ENCODE peak calls at places on chromosomes 13 and 19, in nine cellular contexts. D is fibroblast of villous mesenchyme; R is tibial artery; Y is activated CD8-positive, alpha-beta T cell treated with anti-CD3 and anti-CD28 coated beads for 36 hours; X is HepG2; M is GM12864; S is A549; P is AG10803; F is mucosa of descending colon. G is an unnamed sample.

GRCh38 chr13:30147380-30147779 is 160.0 kb downstream of the KATNAL1 start:
- DNase-seq in D (no peak), R (no peak), Y (no peak), X (no peak), M (no peak), S (no peak), P (no peak), F (no peak), G (no peak)

GRCh38 chr19:14375055-14375581 is 6.1 kb upstream of the ADGRE5 start:
- DNase-seq in D (no peak), R (no peak), Y (peak), X (no peak), M (no peak), S (no peak), P (no peak), F (peak), G (peak)

GRCh38 chr19:47511681-47512080 is 3.2 kb downstream of the NAPA start:
- DNase-seq in D (peak), R (no peak), Y (no peak), X (no peak), M (no peak), S (no peak), P (peak), F (no peak), G (no peak)

GRCh38 chr19:18929311-18929710 is 9.8 kb downstream of the DDX49 start:
- DNase-seq in D (no peak), R (no peak), Y (no peak), X (no peak), M (no peak), S (no peak), P (no peak), F (no peak), G (no peak)

GRCh38 chr19:28737021-28737525 is 475.9 kb downstream of the UQCRFS1 start:
- DNase-seq in D (peak), R (no peak), Y (no peak), X (peak), M (no peak), S (peak), P (peak), F (peak), G (no peak)

GRCh38 chr19:43619262-43620060 is at the start of gene ZNF428:
- DNase-seq in D (peak), R (peak), Y (peak), X (peak), M (peak), S (peak), P (peak), F (peak), G (peak)

GRCh38 chr13:23672616-23673015 is 102.4 kb downstream of the TNFRSF19 start:
- DNase-seq in D (no peak), R (no peak), Y (no peak), X (no peak), M (no peak), S (no peak), P (no peak), F (no peak), G (no peak)

GRCh38 chr19:41203371-41203770 is 10.4 kb downstream of the CYP2S1 start:
- DNase-seq in D (no peak), R (no peak), Y (no peak), X (no peak), M (no peak), S (no peak), P (no peak), F (no peak), G (no peak)

GRCh38 chr19:49530708-49531107 is 2.9 kb downstream of the RCN3 start:
- DNase-seq in D (no peak), R (no peak), Y (no peak), X (no peak), M (no peak), S (no peak), P (no peak), F (no peak), G (no peak)

GRCh38 chr19:49538643-49539042 is 10.8 kb downstream of the RCN3 start:
- DNase-seq in D (no peak), R (no peak), Y (no peak), X (no peak), M (no peak), S (no peak), P (no peak), F (no peak), G (no peak)

GRCh38 chr19:49536921-49537462 is 9.2 kb downstream of the RCN3 start:
- DNase-seq in D (no peak), R (no peak), Y (no peak), X (no peak), M (no peak), S (no peak), P (no peak), F (no peak), G (no peak)

GRCh38 chr19:49534632-49535385 is 7.0 kb downstream of the RCN3 start:
- DNase-seq in D (no peak), R (no peak), Y (peak), X (no peak), M (no peak), S (no peak), P (no peak), F (no peak), G (no peak)

DNA sequence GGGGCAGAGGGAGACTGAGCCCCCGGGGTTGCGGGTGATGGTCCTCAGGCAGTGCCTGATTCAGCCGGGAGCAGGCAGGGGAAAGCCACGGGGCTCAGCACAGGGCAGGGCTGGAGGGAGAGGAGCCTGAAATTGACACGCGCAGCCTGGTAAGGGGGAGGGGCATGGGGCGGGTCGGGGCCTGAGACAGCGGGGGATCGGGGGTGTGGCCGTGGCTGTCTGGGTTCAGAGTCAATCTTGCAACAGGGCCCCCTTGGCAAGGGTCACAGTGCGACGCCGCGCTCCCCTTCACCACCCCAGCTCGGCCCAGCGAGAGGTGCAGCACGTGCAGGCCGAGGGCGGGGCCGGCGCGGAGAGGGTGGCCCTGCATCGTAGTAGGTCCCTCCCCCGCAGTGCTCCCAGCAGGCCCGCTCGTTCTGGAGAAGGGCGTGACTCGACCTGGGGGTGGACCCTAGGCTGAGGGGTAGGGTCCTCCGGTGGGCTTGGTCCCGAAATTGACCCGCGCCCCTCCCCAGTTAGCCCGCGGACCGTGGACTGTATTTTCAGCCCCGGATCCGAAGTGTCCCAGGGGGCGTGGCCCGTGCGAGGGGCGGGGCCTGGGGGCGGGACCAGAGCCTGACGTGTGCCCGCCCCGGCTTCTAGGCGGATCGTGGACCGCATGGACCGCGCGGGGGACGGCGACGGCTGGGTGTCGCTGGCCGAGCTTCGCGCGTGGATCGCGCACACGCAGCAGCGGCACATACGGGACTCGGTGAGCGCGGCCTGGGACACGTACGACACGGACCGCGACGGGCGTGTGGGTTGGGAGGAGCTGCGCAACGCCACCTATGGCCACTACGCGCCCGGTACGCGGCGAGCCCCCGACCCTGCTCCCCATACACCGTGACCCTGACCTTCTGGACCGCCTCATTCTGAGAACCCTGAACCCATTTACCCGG is 6.0 kb downstream of the RCN3 start:
- DNase-seq in D (peak), R (peak), Y (peak), X (no peak), M (no peak), S (peak), P (peak), F (peak), G (peak)
- TF ChIP-seq CTCF in D (peak), R (peak), Y (peak), X (no peak), M (peak), S (peak), P (no peak), F (no peak), G (peak)

DNA sequence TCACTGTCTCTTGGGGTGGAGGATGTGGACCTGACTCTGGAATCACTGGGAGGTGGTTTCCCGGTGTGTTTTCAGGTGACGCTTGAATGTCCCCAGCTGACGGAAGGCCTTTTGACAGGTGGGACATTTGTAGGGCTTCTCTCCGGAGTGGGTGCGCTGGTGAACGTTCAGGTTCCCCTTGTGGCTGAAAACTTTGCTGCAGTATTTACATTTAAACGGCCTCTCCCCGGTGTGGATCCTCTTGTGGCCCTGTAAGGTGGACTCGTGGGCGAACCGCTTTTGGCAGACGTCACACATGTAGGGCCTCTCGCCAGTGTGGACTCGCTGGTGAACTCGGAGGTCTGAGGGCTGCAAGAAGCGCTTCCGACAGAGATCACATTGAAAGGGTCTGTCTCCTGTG is 7.8 kb downstream of the ZSCAN5B start:
- DNase-seq in D (no peak), R (no peak), Y (no peak), X (no peak), M (no peak), S (peak), P (no peak), F (no peak), G (no peak)
- TF ChIP-seq CTCF in D (no peak), R (no peak), Y (no peak), X (peak), M (peak), S (no peak), P (no peak), F (no peak), G (no peak)

GRCh38 chr13:73673931-73674330 is 460.3 kb downstream of the KLF12 start:
- DNase-seq in D (no peak), R (no peak), Y (no peak), X (no peak), M (no peak), S (no peak), P (no peak), F (no peak), G (no peak)
- TF ChIP-seq CTCF in D (no peak), R (no peak), Y (no peak), X (no peak), M (no peak), S (no peak), P (no peak), F (no peak), G (no peak)

GRCh38 chr19:31357315-31357673 is 8.1 kb upstream of the TSHZ3 start:
- DNase-seq in D (no peak), R (no peak), Y (no peak), X (no peak), M (no peak), S (no peak), P (no peak), F (no peak), G (no peak)
- TF ChIP-seq CTCF in D (no peak), R (no peak), Y (no peak), X (no peak), M (no peak), S (no peak), P (no peak), F (no peak), G (no peak)

GRCh38 chr19:52492201-52492960 is 35.1 kb upstream of the ZNF808 start:
- DNase-seq in D (no peak), R (peak), Y (peak), X (no peak), M (no peak), S (no peak), P (no peak), F (peak), G (no peak)
- TF ChIP-seq CTCF in D (no peak), R (no peak), Y (no peak), X (no peak), M (no peak), S (no peak), P (no peak), F (no peak), G (no peak)

DNA sequence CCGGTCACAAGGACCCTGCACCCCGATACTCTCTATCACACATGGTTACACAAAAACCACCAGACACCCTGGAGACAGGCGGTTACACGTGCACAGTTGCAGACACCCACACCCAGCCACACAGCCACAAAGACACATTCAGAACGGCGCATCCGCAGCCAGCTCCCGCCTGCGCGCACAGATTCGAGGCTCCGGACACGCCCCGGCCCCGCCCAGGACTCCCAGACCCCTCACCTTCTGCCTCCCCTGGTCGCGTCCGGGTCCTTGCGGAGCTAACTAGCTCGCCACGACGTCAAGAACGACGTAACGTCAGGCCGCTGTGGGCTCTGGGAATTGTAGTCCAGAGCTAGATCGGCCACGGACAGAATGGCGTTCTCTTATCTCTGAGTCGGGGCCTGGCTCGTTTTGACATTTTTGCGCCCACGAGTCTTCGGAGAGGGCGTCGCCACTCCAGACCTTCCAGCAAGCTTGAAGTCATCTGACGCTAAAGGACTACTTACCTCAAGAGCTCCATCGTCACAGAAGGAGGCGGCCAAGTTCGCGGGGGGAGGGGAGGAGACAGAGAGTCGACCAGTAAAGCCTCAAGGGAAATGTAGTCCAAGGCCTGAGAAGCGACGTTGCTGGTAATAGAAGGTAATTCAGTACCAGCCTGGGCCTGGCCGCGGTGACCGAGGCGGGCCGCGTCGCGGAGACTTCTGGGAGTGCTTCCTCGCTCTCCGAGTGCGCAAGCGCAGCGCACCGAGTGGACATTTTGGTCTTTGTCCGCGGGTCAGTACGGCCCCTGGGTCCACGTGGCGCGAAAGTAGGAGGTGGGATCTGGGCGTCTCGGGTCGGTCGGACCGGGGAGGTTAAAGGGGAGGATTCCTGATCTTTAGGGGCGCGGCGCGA is at the start of the genes ZNF146 and ZNF565:
- DNase-seq in D (peak), R (peak), Y (peak), X (peak), M (peak), S (peak), P (peak), F (peak), G (peak)
- TF ChIP-seq CTCF in D (no peak), R (peak), Y (no peak), X (peak), M (no peak), S (no peak), P (peak), F (no peak), G (no peak)

GRCh38 chr19:9914315-9915207 is 21.8 kb downstream of the OLFM2 start:
- DNase-seq in D (peak), R (peak), Y (peak), X (peak), M (no peak), S (peak), P (peak), F (peak), G (peak)
- TF ChIP-seq CTCF in D (peak), R (no peak), Y (peak), X (peak), M (peak), S (peak), P (peak), F (peak), G (peak)

GRCh38 chr13:47964863-47965262 is 36.2 kb downstream of the SUCLA2 start:
- DNase-seq in D (no peak), R (no peak), Y (no peak), X (no peak), M (no peak), S (no peak), P (no peak), F (no peak), G (no peak)
- TF ChIP-seq CTCF in D (no peak), R (no peak), Y (no peak), X (no peak), M (no peak), S (no peak), P (no peak), F (no peak), G (no peak)

DNA sequence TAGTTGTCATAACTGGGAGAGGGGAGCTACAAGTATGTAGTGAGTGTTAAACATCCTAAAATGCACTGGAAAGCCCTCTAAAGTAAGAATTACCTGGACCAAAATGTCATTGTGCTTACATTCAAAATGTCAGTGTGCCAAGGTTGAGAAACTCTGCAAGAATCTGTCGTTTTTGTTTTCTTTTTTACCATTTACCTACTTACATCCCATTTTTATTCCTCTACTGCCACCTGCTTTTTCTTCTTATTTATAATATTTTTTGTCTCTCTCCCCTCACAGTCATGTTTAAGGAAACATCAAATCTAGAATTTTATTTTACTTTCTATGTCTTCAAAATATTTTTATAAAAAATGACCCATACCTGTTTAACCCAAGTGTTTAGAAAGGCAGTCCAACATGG is 226.4 kb downstream of the PCDH17 start:
- DNase-seq in D (no peak), R (no peak), Y (no peak), X (no peak), M (no peak), S (no peak), P (no peak), F (no peak), G (no peak)
- TF ChIP-seq CTCF in D (no peak), R (no peak), Y (no peak), X (no peak), M (no peak), S (no peak), P (no peak), F (no peak), G (no peak)

GRCh38 chr13:98103942-98104880 is 38.7 kb upstream of the FARP1 start:
- DNase-seq in D (no peak), R (no peak), Y (no peak), X (peak), M (no peak), S (peak), P (no peak), F (no peak), G (no peak)
- TF ChIP-seq CTCF in D (peak), R (no peak), Y (no peak), X (peak), M (no peak), S (no peak), P (peak), F (no peak), G (no peak)